ENCODE peak calls at places on chromosomes 2 and 18, in seven cellular contexts. L, U, P, Q, E, W and K are unnamed samples.

GRCh38 chr2:44787663-44788062 is 153.8 kb upstream of the SIX3 start:
- DNase-seq in L (no peak), U (no peak), P (no peak), Q (no peak), E (no peak), W (no peak), K (no peak)

GRCh38 chr2:216666461-216667233 is 28.7 kb downstream of the IGFBP5 start:
- DNase-seq in L (peak; percentile 83), U (peak; percentile 71), P (peak; percentile 79), Q (peak; percentile 64), E (peak; percentile 52), W (peak; percentile 84), K (peak; percentile 81)

GRCh38 chr18:5197032-5197434 is at the start of gene AKAIN1:
- DNase-seq in L (no peak), U (peak; percentile 18), P (no peak), Q (no peak), E (no peak), W (peak; percentile 95), K (peak; percentile 32)

GRCh38 chr2:220025207-220025606 is 397.8 kb downstream of the SLC4A3 start:
- DNase-seq in L (no peak), U (no peak), P (no peak), Q (no peak), E (no peak), W (no peak), K (no peak)

GRCh38 chr2:153823880-153824279 is 47.8 kb upstream of the GALNT13 start:
- DNase-seq in L (no peak), U (no peak), P (no peak), Q (no peak), E (no peak), W (no peak), K (no peak)

GRCh38 chr2:161975062-161975812 is 98.8 kb downstream of the DPP4 start:
- DNase-seq in L (no peak), U (peak; percentile 22), P (no peak), Q (no peak), E (no peak), W (no peak), K (no peak)

GRCh38 chr2:54459037-54459441 is 2.9 kb downstream of the SPTBN1 start:
- DNase-seq in L (no peak), U (peak; percentile 65), P (no peak), Q (no peak), E (no peak), W (no peak), K (no peak)

GRCh38 chr2:10303634-10304378 is 1.1 kb downstream of the HPCAL1 start:
- DNase-seq in L (peak; percentile 70), U (peak; percentile 56), P (peak; percentile 61), Q (peak; percentile 57), E (peak; percentile 55), W (peak; percentile 76), K (peak; percentile 75)

GRCh38 chr18:57561728-57562423 is 24.6 kb downstream of the FECH start:
- DNase-seq in L (no peak), U (peak; percentile 55), P (no peak), Q (no peak), E (no peak), W (peak; percentile 84), K (no peak)

GRCh38 chr2:163348843-163349395 is 386.9 kb downstream of the FIGN start:
- DNase-seq in L (peak; percentile 54), U (peak; percentile 80), P (no peak), Q (no peak), E (no peak), W (peak; percentile 42), K (peak; percentile 58)

GRCh38 chr2:85754313-85755095 is 713 bp downstream of the ATOH8 start:
- DNase-seq in L (peak; percentile 52), U (peak; percentile 39), P (peak; percentile 46), Q (no peak), E (peak; percentile 35), W (peak; percentile 86), K (peak; percentile 51)

GRCh38 chr2:188244383-188244782 is 47.3 kb upstream of the GULP1 start:
- DNase-seq in L (no peak), U (peak; percentile 16), P (no peak), Q (no peak), E (no peak), W (no peak), K (no peak)

GRCh38 chr2:102137138-102137537 is 5.4 kb upstream of the IL1R1 start:
- DNase-seq in L (no peak), U (no peak), P (no peak), Q (no peak), E (no peak), W (no peak), K (no peak)

GRCh38 chr2:221124542-221125235 is 447.4 kb downstream of the EPHA4 start:
- DNase-seq in L (no peak), U (no peak), P (no peak), Q (no peak), E (no peak), W (no peak), K (no peak)

GRCh38 chr2:55045685-55046221 is 4.5 kb downstream of the RTN4 start:
- DNase-seq in L (no peak), U (no peak), P (no peak), Q (no peak), E (no peak), W (no peak), K (no peak)

GRCh38 chr2:218959141-218959731 is at the start of gene CDK5R2:
- DNase-seq in L (peak; percentile 87), U (peak; percentile 72), P (peak; percentile 65), Q (peak; percentile 53), E (peak; percentile 65), W (peak; percentile 97), K (peak; percentile 82)

GRCh38 chr18:78507217-78507616 is 472.4 kb upstream of the SALL3 start:
- DNase-seq in L (no peak), U (no peak), P (no peak), Q (no peak), E (no peak), W (no peak), K (no peak)
- H3K4me1 ChIP-seq in L (no peaks in the 10 kb centered on the region), U (no peaks in the 10 kb centered on the region), P (no peaks in the 10 kb centered on the region), Q (no peaks in the 10 kb centered on the region), E (no peaks in the 10 kb centered on the region), W (peaks cover 9% of the 10 kb centered on the region), K (no peaks in the 10 kb centered on the region)

DNA sequence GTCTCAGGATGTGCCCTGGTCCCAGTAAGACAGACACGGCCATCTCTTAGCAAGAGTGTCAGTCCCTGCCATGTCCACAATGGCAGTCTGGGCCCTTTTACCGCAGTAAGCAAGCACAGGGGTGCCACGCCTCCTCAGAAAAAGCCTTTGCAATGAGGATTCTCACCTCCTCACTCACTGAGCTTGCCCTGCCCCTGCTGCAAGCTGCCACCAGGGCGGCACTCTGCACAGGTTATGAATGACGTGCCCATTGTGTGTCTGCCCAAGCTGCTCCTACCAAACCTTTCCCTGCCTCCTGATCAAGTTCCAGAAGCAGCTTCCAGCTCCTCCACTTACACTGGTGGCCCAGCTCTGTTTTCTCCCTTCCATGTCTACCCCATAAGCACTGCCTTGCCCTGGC is 23.3 kb downstream of the ERCC3 start:
- DNase-seq in L (no peak), U (no peak), P (no peak), Q (no peak), E (no peak), W (no peak), K (no peak)
- TF ChIP-seq CTCF in L (no peak), U (no peak), P (no peak), Q (peak; percentile 35), E (no peak), W (no peak), K (no peak)

DNA sequence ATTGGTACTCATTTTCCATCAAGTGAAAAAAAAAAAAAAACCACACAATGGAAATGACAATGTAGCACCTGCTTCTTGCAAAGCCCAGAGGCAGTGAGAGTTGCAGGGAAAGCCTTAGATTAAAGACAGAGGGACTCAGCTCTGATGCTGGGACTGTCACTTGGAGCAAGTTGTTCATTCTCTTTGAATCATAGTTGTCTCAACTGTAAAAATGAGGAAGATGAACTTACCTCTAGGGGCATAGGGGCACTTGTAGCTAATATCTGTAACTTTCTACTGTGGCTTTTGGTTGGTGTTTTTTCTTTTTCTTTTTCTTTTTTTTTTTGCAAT is 81.4 kb upstream of the LPIN2 start:
- DNase-seq in L (no peak), U (no peak), P (no peak), Q (no peak), E (no peak), W (no peak), K (no peak)
- H3K4me3 ChIP-seq in L (no peak overlapping the region), U (no peak overlapping the region), P (no peak overlapping the region), Q (no peak overlapping the region), E (no peak overlapping the region), W (no peak overlapping the region), K (no peak overlapping the region)

DNA sequence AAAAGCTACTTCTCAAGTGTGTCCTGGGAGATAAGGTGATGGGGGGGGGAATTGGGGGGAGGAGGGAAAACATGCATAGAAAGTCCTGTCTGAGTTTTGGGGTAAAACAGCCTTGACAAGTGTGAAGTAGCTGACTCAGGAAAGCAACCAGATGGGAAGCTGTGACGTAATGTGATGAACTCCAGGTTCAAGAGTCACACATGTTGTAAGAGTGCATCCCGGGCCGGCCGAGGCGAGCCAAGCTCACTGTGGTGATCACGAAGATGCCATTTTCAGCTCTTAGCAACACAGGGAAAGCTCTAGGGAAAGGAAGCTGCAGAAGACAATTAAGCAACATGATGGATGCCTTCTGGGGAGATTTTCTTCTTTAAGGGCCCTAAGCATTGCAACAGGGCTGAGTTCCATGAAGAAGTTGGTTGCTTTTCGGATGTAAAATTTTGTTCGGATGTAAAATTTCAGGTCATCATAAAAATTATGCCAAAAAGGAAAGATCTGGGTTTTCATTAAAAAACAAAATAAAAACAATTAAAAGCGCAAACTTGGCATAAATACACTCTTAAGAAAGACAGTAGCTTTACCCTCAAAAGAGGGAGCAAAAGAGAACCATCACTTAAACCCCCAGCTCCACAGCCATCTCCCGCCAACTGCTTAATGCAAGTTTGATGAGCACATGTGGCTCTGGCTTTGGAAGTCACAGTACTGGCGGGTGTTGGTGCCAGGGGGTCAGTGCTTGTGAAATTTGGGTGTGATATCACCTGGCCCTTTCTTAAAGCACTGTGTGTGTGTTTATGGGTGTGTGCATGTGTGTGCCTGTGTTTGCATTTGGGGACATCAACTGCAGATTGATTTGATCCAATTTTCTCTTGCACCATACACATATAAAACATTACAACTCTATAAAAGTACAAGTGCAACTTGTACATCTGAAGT is 19.1 kb downstream of the SERTAD2 start:
- DNase-seq in L (peak; percentile 62), U (peak; percentile 72), P (no peak), Q (no peak), E (no peak), W (no peak), K (no peak)
- H3K4me1 ChIP-seq in L (peaks cover 10% of the 10 kb centered on the region), U (peaks cover 10% of the 10 kb centered on the region), P (peaks cover 16% of the 10 kb centered on the region), Q (no peaks in the 10 kb centered on the region), E (peaks cover 34% of the 10 kb centered on the region), W (peaks cover 49% of the 10 kb centered on the region), K (peaks cover 9% of the 10 kb centered on the region)

DNA sequence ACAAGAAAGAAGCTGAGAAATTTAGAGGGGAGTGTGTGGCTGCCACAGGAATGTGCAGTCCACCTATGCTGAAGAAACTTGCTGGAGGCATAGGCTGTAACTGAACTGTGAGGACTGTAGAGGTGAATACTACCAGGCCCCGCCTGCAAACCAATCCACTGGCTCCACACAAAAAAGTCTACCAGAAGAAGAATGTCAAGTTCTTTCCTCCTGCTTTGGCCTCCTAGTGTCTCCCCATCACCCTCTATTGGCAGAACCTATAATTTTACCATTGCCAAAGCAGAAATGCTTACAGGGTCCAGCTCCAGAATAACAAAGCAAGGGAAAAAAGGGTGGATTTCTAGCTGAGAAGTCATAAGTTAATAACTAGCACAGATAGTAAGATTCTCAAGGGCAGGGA is 5.9 kb upstream of the ATP5MC3 start:
- DNase-seq in L (no peak), U (peak; percentile 11), P (no peak), Q (no peak), E (no peak), W (no peak), K (no peak)
- TF ChIP-seq CTCF in L (peak; percentile 14), U (peak; percentile 21), P (no peak), Q (no peak), E (peak; percentile 11), W (no peak), K (no peak)